ENCODE peak calls at places on chromosomes 13 and 19, in seven cellular contexts. D is CD8-positive, alpha-beta T cell; B is heart right ventricle; Z is thoracic aorta; C is upper lobe of right lung; P is right lobe of liver; M is cardiac muscle cell. E is an unnamed sample. For H3K4me1, the result is how much of the 10 kb centered on the place peaks cover.

GRCh38 chr13:97116754-97117153 is 105.4 kb upstream of the MBNL2 start:
- DNase-seq in P (no peak), D (no peak), B (no peak), Z (no peak), M (peak), C (no peak), E (peak)

GRCh38 chr13:33524086-33524485 is 238.5 kb upstream of the STARD13 start:
- DNase-seq in Z (no peak), M (no peak), C (no peak), D (no peak), B (no peak), P (no peak), E (no peak)

GRCh38 chr13:100828226-100828625 is 153.6 kb upstream of the TMTC4 start:
- DNase-seq in P (no peak), B (no peak), D (no peak), C (no peak), M (peak), Z (no peak), E (no peak)

GRCh38 chr13:113083402-113084061 is 22.1 kb upstream of the F7 start:
- DNase-seq in Z (no peak), B (peak), M (no peak), P (no peak), D (no peak), C (peak), E (no peak)

GRCh38 chr13:105603283-105603682 is 932.2 kb downstream of the EFNB2 start:
- DNase-seq in P (no peak), Z (no peak), M (no peak), B (no peak), C (no peak), D (no peak), E (no peak)

GRCh38 chr19:16330368-16330801 is 5.8 kb downstream of the KLF2 start:
- DNase-seq in M (no peak), D (peak), Z (peak), P (peak), B (peak), C (peak), E (peak)

GRCh38 chr13:27379694-27380596 is 44.5 kb upstream of the GTF3A start:
- DNase-seq in M (peak), Z (no peak), D (peak), B (peak), C (no peak), P (peak), E (peak)

GRCh38 chr13:51816604-51817254 is 12.8 kb upstream of the DHRS12 start:
- DNase-seq in B (no peak), C (no peak), M (no peak), Z (no peak), P (no peak), D (no peak), E (no peak)

GRCh38 chr13:50261502-50261901 is 246.3 kb downstream of the KCNRG start:
- DNase-seq in M (no peak), Z (no peak), P (no peak), D (no peak), C (no peak), B (no peak), E (no peak)

GRCh38 chr19:2330632-2331284 is 2.3 kb downstream of the SPPL2B start:
- DNase-seq in B (no peak), P (peak), M (no peak), Z (no peak), C (no peak), D (no peak), E (no peak)

GRCh38 chr19:45780448-45781281 is 1.6 kb downstream of the DMPK start:
- DNase-seq in D (no peak), P (no peak), B (no peak), M (no peak), Z (no peak), C (no peak), E (no peak)

GRCh38 chr13:33340631-33341030 is 55.1 kb upstream of the STARD13 start:
- DNase-seq in B (no peak), P (no peak), C (no peak), D (no peak), M (no peak), Z (no peak), E (no peak)

GRCh38 chr13:112923962-112924361 is 45.1 kb upstream of the MCF2L start:
- DNase-seq in P (no peak), D (no peak), C (no peak), M (no peak), B (no peak), Z (no peak), E (no peak)

GRCh38 chr13:34349091-34349722 is 531.3 kb downstream of the RFC3 start:
- DNase-seq in M (no peak), B (peak), Z (no peak), P (no peak), C (no peak), D (no peak), E (peak)

GRCh38 chr19:55549500-55550320 is 4.4 kb upstream of the SBK3 start:
- DNase-seq in C (no peak), D (no peak), B (no peak), Z (no peak), M (no peak), P (no peak), E (no peak)

GRCh38 chr19:29771708-29772415 is 39.9 kb upstream of the CCNE1 start:
- DNase-seq in B (peak), M (peak), D (peak), P (no peak), C (no peak), Z (no peak), E (peak)

GRCh38 chr13:111915104-111915551 is 151.8 kb upstream of the SOX1 start:
- DNase-seq in Z (no peak), D (peak), M (no peak), B (no peak), C (no peak), P (no peak), E (peak)

GRCh38 chr19:33245948-33246728 is 20.5 kb upstream of the SLC7A10 start:
- DNase-seq in C (no peak), D (no peak), B (peak), Z (no peak), P (peak), M (no peak), E (no peak)

GRCh38 chr13:64029343-64030093 is 2613.9 kb upstream of the PCDH20 start:
- DNase-seq in B (no peak), Z (no peak), M (no peak), C (peak), P (no peak), D (no peak), E (no peak)

GRCh38 chr13:44739539-44739938 is 163.4 kb upstream of the TSC22D1 start:
- DNase-seq in D (no peak), Z (no peak), P (no peak), C (no peak), B (no peak), M (no peak), E (no peak)

GRCh38 chr19:18063463-18063862 is 23.3 kb downstream of the IL12RB1 start:
- DNase-seq in D (no peak), Z (no peak), B (no peak), C (no peak), M (peak), P (peak), E (no peak)

GRCh38 chr19:11766597-11767591 is at the start of gene ZNF441:
- DNase-seq in Z (peak), B (peak), C (peak), M (peak), D (peak), P (peak), E (peak)

GRCh38 chr19:37955986-37956385 is 49.0 kb downstream of the SIPA1L3 start:
- DNase-seq in C (peak), D (no peak), M (no peak), B (no peak), P (no peak), Z (no peak), E (no peak)

GRCh38 chr13:78680611-78681010 is 21.7 kb upstream of the OBI1 start:
- DNase-seq in C (no peak), P (no peak), Z (no peak), M (no peak), D (no peak), B (no peak), E (no peak)

GRCh38 chr13:43132228-43132627 is 108.8 kb downstream of the DNAJC15 start:
- DNase-seq in Z (no peak), P (no peak), C (no peak), B (no peak), M (peak), D (no peak), E (peak)
- TF ChIP-seq CTCF in Z (no peak), P (peak), C (no peak), B (peak), M (peak), D (no peak), E (peak)

DNA sequence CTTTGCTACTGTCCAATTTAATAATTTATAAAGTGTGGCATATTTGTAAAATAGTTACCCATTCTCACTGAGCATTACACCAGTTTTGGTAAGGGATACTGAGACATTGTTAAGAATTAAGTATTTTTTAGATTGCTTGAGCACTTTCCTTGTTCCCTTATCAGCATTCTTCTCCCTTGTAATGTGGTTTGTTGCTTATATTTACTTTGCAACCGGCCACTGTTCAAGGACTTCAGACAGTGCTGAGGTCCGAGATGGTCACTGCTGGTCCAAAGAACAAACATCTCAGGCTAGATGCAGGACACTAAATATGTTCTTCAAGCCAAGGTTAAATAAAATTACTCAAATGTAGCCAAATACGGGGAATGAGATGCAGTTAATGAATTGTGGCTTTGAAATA is 161.4 kb downstream of the TM9SF2 start:
- DNase-seq in D (no peak), C (no peak), P (no peak), B (no peak), Z (no peak), M (no peak), E (no peak)
- H3K4me1 ChIP-seq in D (under half), C (under half), P (under half), B (under half), Z (under half), M (under half), E (under half)

GRCh38 chr19:36605101-36605838 is at the start of gene ZNF382:
- DNase-seq in B (peak), D (peak), M (peak), P (peak), Z (peak), C (peak), E (peak)

GRCh38 chr19:36604656-36605100 is 435 bp upstream of the ZNF382 start:
- DNase-seq in Z (peak), M (peak), D (peak), C (peak), P (peak), B (peak), E (peak)

DNA sequence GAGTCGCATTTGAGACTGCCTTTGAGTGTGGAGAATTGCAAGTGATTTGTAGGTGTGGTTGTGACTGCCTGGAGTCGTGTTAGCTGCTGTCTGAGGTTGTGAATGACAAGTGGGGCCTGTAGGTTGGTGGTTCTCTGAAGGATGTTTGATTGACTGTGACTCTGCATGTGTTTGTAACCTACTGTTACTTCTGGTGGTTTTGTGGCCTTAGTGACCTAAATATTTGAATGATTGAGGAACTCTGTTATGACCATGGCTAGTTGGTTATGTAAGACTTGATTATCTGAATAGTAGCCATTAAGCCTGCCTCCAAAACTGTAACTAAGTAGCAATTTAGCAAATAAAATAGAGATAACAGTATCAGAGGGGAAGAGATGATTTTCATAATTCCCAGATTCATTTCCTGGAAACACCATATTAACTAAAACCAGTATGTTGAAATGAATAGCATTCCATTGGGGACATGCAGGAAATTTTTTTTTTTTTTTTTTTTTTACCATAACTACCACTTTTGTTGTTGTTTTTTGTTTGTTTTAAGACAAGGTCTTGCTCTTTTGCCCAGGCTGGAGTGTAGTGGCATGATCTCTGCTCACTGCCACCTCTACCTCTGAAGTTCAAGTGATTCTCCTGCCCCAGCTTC is 846 bp downstream of the ZNF382 start:
- DNase-seq in Z (no peak), P (no peak), D (no peak), B (no peak), C (no peak), M (no peak), E (no peak)
- TF ChIP-seq CTCF in Z (no peak), P (no peak), D (no peak), B (no peak), C (no peak), M (no peak), E (no peak)

GRCh38 chr19:1274852-1275259 is 474 bp upstream of the FAM174C start:
- DNase-seq in C (peak), P (no peak), B (no peak), M (no peak), D (no peak), Z (no peak), E (no peak)

GRCh38 chr19:1274081-1274851 is 1.1 kb upstream of the FAM174C start:
- DNase-seq in D (no peak), P (no peak), Z (no peak), C (no peak), M (no peak), B (no peak), E (no peak)

GRCh38 chr19:1272423-1273262 is 2.7 kb upstream of the FAM174C start:
- DNase-seq in M (no peak), B (no peak), Z (no peak), P (no peak), C (no peak), D (no peak), E (no peak)

GRCh38 chr19:1271528-1272422 is 2.6 kb downstream of the CIRBP start:
- DNase-seq in P (no peak), B (peak), C (no peak), D (no peak), M (no peak), Z (no peak), E (peak)

DNA sequence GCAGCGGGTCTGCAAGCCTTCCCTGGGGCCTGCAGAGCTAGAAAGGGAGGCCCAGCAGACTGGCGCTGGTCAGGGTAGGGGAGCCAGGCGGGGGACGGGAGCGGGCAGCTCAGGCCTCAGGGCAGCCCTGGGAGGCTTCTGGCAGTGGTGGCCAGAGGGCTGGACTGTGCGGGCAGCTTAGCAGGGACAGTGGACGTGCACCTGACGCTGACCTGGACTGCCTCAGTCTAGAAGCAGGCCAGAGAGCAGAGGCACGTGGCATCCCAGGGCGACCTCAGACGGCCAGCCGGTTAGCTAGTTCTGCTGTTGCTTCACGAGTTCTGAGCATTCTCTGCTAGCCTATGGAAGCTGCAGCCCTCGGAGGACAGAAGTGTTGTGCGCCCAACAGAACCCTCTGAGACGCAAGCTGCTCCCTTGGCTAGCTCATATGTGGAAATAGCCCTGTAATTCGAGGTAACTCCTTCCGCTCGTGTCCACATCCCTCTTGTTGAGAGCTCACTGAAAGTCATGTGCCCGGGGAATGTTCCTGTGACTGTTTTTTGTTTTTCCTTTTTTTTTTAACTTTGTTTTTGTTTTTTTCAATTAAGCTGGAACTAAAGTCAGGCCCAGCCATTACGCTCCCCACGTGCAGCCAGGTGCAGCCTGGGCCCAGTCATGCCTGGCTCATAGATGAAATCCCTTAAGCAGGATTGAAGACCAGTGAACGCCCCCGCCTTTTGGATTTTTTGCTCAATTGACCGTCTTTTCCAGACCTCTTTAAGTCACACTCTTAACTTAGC is 1.9 kb upstream of the FAM174C start:
- DNase-seq in D (no peak), C (no peak), M (no peak), B (peak), Z (no peak), P (peak), E (no peak)
- H3K4me1 ChIP-seq in D (half or more), C (half or more), M (under half), B (under half), Z (under half), P (half or more), E (half or more)

GRCh38 chr19:54009440-54009839 is 18.0 kb downstream of the CACNG6 start:
- DNase-seq in P (no peak), B (no peak), Z (no peak), M (no peak), D (no peak), C (no peak), E (no peak)
- TF ChIP-seq CTCF in P (no peak), B (no peak), Z (no peak), M (no peak), D (no peak), C (no peak), E (no peak)

E was measured in adrenal gland.